ENCODE peak calls at places on chromosomes 1 and 21, in seven cellular contexts. P, B, Q, Z, U, R and J are unnamed samples.

GRCh38 chr1:180842052-180842451 is 70.6 kb upstream of the KIAA1614 start:
- DNase-seq in B (no peak), U (no peak), P (no peak), Q (no peak), Z (no peak), R (no peak), J (no peak)

GRCh38 chr1:184289825-184290550 is 96.8 kb upstream of the C1orf21 start:
- DNase-seq in Q (no peak), P (no peak), U (no peak), B (no peak), R (no peak), Z (no peak), J (no peak)

GRCh38 chr1:11316701-11317100 is 43.7 kb downstream of the UBIAD1 start:
- DNase-seq in Q (no peak), B (peak), U (no peak), R (no peak), P (peak), Z (no peak), J (no peak)

GRCh38 chr21:38223893-38224540 is 32.8 kb upstream of the KCNJ15 start:
- DNase-seq in U (no peak), P (no peak), Z (no peak), B (no peak), R (no peak), Q (no peak), J (no peak)

GRCh38 chr1:35460796-35461195 is 96.4 kb downstream of the KIAA0319L start:
- DNase-seq in R (no peak), B (no peak), Z (no peak), P (no peak), Q (no peak), U (no peak), J (no peak)

GRCh38 chr21:35578831-35579470 is 481.4 kb downstream of the SETD4 start:
- DNase-seq in Q (no peak), P (no peak), B (no peak), R (no peak), Z (no peak), U (no peak), J (no peak)

GRCh38 chr21:39153373-39153772 is 29.9 kb downstream of the PSMG1 start:
- DNase-seq in P (no peak), Z (no peak), Q (no peak), U (no peak), R (no peak), B (no peak), J (no peak)

GRCh38 chr21:25464275-25464674 is 143.0 kb downstream of the MRPL39 start:
- DNase-seq in Z (no peak), B (no peak), U (no peak), Q (no peak), R (no peak), P (no peak), J (no peak)

GRCh38 chr1:151062738-151063371 is 2.7 kb downstream of the MLLT11 start:
- DNase-seq in U (no peak), R (no peak), Q (no peak), P (no peak), Z (peak), B (no peak), J (no peak)

GRCh38 chr1:35001743-35002142 is 16.6 kb upstream of the TMEM35B start:
- DNase-seq in Q (no peak), Z (no peak), P (no peak), R (no peak), U (no peak), B (no peak), J (no peak)

GRCh38 chr1:87084247-87084836 is 169.9 kb downstream of the HS2ST1 start:
- DNase-seq in P (no peak), Q (no peak), U (no peak), R (no peak), B (no peak), Z (no peak), J (no peak)

GRCh38 chr1:92655197-92655801 is 129.6 kb downstream of the EVI5 start:
- DNase-seq in U (no peak), R (no peak), P (no peak), B (no peak), Z (no peak), Q (no peak), J (no peak)

GRCh38 chr1:220563564-220563963 is 35.6 kb downstream of the MARK1 start:
- DNase-seq in Z (no peak), R (no peak), U (no peak), B (no peak), Q (no peak), P (no peak), J (no peak)

GRCh38 chr1:171948491-171948890 is 107.2 kb downstream of the DNM3 start:
- DNase-seq in R (no peak), P (no peak), U (no peak), Z (no peak), B (no peak), Q (no peak), J (no peak)

GRCh38 chr1:234606731-234607090 is 3.3 kb downstream of the IRF2BP2 start:
- DNase-seq in P (no peak), Q (no peak), U (no peak), R (no peak), Z (no peak), B (no peak), J (no peak)

GRCh38 chr1:68015369-68015768 is 35.1 kb downstream of the DIRAS3 start:
- DNase-seq in Q (no peak), R (no peak), Z (no peak), P (no peak), B (no peak), U (no peak), J (no peak)

DNA sequence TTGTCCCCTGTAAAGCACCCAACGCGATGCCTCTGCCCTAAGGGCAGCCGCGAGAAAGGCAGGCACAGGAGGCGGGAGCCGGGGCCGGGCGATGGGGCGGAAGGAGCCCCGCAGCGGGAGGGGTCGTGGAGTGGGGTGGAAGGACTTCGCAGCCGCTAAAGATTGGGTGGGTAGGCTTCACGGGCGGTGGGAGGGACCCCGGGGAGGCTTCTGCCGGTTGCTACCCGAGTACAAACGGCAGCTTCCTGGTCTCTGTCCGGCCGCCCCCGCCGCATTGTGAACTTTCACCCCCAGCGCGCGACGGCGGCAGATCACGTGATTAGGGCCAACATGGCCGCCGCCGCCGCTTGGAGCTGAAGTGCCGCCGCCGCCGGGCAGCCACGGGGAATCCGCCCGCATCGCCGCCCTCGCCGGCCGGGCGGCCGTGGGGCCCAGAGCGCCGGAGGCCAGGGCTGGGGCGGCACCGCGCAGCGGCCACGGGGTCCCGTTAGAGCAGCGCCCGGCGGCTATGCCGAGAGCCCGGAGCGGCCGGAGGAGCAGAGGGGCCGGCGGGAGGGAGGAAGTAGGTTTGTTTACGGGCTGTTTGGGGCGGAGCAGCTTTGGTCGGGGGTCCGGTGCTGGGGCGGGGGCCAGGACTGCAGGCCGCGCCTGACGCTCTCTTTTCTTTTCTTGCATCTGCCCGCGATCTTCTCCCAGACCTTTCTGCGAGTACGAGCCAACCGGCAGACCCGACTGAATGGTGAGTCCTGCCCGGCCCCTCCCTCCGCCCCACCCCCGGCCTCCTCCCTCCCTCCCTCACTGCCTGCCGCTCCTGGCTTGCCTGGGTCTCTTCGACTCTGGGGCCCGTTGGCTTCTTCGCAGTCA is 42.4 kb downstream of the TMEM53 start:
- DNase-seq in Z (peak), U (peak), P (peak), B (peak), R (peak), Q (peak), J (peak)
- TF ChIP-seq POLR2AphosphoS5 in Z (peak), U (peak), P (peak), B (peak), R (peak), Q (peak), J (no peak)

DNA sequence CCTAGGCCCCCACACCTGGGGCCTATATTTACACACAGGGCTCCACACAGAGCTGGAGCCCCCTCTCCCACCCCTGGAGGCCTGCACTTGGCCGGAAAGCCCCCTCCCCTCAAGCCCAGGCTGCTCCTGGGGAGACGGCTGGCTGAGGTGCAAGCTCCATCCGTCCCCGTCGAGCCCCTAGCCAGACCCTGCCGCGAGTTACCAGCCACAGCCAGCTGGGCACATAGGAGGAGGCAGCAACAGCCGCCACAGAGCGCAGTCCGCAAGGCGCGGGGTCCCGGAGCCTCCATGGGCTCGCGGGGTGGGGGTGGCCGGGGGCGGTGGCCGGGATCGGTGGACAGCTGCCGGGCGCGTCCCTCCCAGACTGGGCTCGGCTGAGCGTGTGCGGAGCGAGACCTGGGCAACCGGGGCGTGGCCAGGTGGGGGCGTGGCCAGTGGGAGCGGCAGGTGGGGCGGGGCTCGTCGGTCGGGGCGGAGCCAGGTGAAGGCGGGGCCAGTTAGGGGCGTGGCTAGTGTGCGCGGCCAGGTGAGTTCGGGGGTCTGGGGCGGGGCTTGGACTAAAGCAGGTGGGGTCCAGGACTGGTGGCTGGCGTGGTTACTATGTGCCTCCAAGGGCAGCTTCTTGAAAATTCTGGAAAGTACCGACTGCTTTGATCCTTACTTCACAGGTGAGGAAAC is at the start of gene CD164L2:
- DNase-seq in B (peak), Q (peak), Z (no peak), U (peak), R (peak), P (no peak), J (no peak)
- TF ChIP-seq POLR2A in B (peak), Q (no peak), Z (no peak), U (no peak), R (no peak), P (no peak), J (no peak)

DNA sequence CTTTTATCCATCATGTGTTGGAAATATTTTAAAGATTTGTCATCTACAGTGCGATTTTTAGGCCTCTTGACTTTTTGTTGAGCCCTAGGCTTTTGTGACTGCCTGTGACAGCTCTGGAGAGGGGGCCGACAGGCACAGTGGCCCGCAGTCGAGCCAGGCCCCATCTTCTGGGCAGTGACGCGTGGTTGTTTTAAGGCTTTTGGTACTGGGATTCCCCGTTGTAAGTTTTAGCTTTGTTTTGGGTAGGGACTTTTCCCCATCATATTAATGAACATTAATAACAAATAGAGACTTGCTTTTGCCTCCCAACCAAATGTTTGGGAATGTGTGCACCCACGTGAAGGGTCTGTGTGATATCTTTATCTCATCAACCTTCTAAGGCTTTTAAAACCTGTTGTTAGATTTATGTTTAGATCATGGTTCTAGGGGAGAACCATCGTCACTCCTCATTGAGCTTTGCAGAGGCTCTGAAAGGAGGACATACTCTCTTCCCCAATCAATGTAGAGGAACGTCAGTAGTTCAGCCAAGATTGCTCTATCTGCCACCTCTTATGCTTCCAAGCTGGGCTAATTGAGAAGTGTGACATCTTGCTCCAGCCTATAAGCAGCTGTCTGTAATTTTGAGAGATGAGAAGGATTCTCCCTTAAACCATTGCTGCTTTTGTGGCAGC is 34.6 kb downstream of the MAPKAPK2 start:
- DNase-seq in R (peak), P (no peak), Q (no peak), B (no peak), Z (no peak), U (no peak), J (no peak)
- TF ChIP-seq POLR2AphosphoS5 in R (no peak), P (no peak), Q (no peak), B (no peak), Z (no peak), U (no peak), J (no peak)

DNA sequence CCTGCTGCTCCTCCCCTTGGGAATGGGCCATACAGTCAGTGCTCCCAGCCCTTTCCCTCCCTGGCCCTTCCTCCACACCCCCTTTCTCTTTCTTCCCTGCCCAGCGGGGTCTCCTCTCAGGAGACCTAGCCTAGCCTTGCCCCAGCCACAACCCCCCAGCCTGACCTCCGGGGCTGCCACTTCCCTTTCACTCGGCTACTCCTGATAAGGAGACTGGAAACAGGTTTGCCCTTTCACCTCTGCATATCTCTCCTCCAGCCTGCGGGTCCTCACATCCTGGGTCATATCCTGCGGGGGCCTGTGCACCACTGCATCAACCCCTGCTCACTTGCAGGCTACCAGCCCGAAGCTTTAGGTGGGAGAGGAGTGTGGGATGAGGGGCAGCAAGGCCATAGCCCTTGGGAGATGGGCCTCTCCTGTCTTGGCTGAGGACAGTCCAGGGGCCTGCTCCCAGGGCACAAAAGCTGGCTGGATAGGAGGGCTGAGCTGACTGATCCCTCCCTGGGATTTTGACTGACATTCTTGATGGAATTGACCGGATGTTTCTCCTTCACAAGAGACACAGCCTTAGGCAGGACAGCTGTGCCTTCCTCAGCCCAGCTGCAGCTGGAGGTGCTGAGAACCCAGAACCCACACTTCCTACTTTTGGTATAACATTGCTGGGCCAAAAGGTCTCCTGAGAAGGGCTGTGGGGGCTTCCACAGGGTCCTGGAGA is 19.2 kb upstream of the ALX3 start:
- DNase-seq in U (no peak), Z (no peak), B (no peak), P (no peak), R (no peak), Q (no peak), J (no peak)
- TF ChIP-seq POLR2A in U (no peak), Z (no peak), B (no peak), P (no peak), R (no peak), Q (no peak), J (no peak)